ENCODE peak calls at places on chromosomes 11 and 22, in nine cellular contexts. I, T, N, V, G, L, M, Q and S are unnamed samples.

GRCh38 chr11:122746050-122746478 is 90.5 kb downstream of the UBASH3B start:
- DNase-seq in I (no peak), T (no peak), N (no peak), V (no peak), G (no peak), L (no peak), M (no peak), Q (peak; percentile 55), S (no peak)

GRCh38 chr22:28766628-28767027 is 5.9 kb upstream of the CCDC117 start:
- DNase-seq in I (no peak), T (no peak), N (no peak), V (no peak), G (no peak), L (no peak), M (no peak), Q (no peak), S (no peak)

GRCh38 chr11:10263929-10264328 is 30.1 kb downstream of the SBF2 start:
- DNase-seq in I (no peak), T (no peak), N (no peak), V (no peak), G (no peak), L (peak; percentile 85), M (no peak), Q (no peak), S (no peak)

GRCh38 chr11:102662607-102663006 is 37.5 kb upstream of the MMP20 start:
- DNase-seq in I (no peak), T (no peak), N (no peak), V (no peak), G (no peak), L (no peak), M (no peak), Q (no peak), S (no peak)

GRCh38 chr22:43222281-43222680 is 35.3 kb upstream of the TTLL12 start:
- DNase-seq in I (no peak), T (no peak), N (peak; percentile 85), V (no peak), G (no peak), L (no peak), M (peak; percentile 56), Q (no peak), S (no peak)

GRCh38 chr11:124865181-124865901 is at the start of gene ROBO3:
- DNase-seq in I (no peak), T (no peak), N (no peak), V (no peak), G (no peak), L (no peak), M (no peak), Q (no peak), S (no peak)

GRCh38 chr11:65975771-65976170 is 14.2 kb downstream of the SART1 start:
- DNase-seq in I (no peak), T (no peak), N (no peak), V (no peak), G (no peak), L (no peak), M (no peak), Q (no peak), S (no peak)

GRCh38 chr11:3058753-3059664 is 1.8 kb upstream of the CARS1 start:
- DNase-seq in I (no peak), T (no peak), N (no peak), V (peak; percentile 40), G (peak; percentile 57), L (peak; percentile 92), M (peak; percentile 52), Q (no peak), S (no peak)

DNA sequence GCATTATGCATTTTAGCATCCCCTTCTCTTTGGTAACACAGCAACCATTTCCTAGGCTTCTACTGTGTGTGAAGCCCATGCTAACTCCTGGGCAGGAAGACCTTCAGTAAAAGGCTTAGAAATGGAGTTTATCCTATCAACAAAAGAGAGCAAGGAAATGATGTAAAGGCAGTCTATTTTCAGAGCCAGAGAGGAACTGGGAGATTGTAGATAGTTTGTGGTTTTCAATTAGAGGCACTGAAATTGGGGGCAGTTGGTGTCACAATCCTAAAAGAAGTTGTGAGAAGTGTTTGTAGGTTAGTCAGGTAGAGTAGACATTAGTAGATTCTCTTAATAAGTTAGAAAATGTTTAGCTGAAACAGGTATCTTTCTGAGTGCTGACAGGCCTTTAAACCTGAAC is 7.1 kb downstream of the ACAD8 start:
- DNase-seq in I (no peak), T (no peak), N (no peak), V (no peak), G (no peak), L (no peak), M (no peak), Q (no peak), S (no peak)
- H3K9me3 ChIP-seq in I (no peaks in the 10 kb centered on the region), T (no peaks in the 10 kb centered on the region), N (no peaks in the 10 kb centered on the region), V (no peaks in the 10 kb centered on the region), G (no peaks in the 10 kb centered on the region), L (no peaks in the 10 kb centered on the region), M (no peaks in the 10 kb centered on the region), Q (no peaks in the 10 kb centered on the region), S (no peaks in the 10 kb centered on the region)

GRCh38 chr11:30573951-30574350 is 12.2 kb downstream of the MPPED2 start:
- DNase-seq in I (no peak), T (no peak), N (no peak), V (no peak), G (no peak), L (peak; percentile 64), M (no peak), Q (no peak), S (no peak)
- H3K9me3 ChIP-seq in I (no peaks in the 10 kb centered on the region), T (no peaks in the 10 kb centered on the region), N (no peaks in the 10 kb centered on the region), V (no peaks in the 10 kb centered on the region), G (no peaks in the 10 kb centered on the region), L (no peaks in the 10 kb centered on the region), M (no peaks in the 10 kb centered on the region), Q (no peaks in the 10 kb centered on the region), S (no peaks in the 10 kb centered on the region)

DNA sequence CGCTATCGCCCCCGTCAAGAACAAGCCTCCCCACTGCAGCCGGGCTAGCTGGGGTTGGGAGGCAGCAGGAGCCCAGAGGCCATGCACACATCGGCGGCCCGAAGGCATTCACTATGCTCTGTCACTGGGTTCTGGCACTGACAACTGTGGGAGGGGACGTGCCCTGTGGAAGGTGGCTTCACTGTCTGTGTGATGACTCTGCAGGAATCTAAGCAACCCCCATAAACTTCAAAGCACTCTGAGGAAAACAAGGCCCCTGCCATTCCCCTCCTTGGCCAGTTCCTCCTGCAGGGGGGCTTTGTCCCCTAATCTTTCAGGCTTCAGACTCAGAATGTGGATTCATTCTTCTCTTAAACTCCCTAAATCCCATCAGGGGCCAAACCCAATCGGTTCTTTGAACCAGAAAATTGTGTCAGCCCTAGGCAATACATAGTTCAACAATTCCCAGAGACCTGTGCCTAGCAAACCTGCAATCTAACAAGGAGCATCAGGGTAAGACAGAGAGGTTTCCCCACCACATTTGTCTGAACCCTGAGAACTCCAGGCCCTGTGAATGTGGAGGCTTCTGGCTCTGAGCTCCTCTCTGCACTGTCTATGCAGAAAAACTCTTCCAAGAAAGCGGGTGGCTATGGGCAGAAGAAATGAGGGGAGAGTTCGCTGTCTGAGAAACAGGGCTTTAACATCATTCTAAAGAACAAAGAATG is 1477.2 kb downstream of the TBC1D22A start:
- DNase-seq in I (no peak), T (no peak), N (peak; percentile 44), V (no peak), G (no peak), L (no peak), M (no peak), Q (no peak), S (no peak)
- H3K9me3 ChIP-seq in I (peaks cover 41% of the 10 kb centered on the region), T (no peaks in the 10 kb centered on the region), N (peaks cover 3% of the 10 kb centered on the region), V (no peaks in the 10 kb centered on the region), G (no peaks in the 10 kb centered on the region), L (peaks cover 62% of the 10 kb centered on the region), M (no peaks in the 10 kb centered on the region), Q (no peaks in the 10 kb centered on the region), S (no peaks in the 10 kb centered on the region)

DNA sequence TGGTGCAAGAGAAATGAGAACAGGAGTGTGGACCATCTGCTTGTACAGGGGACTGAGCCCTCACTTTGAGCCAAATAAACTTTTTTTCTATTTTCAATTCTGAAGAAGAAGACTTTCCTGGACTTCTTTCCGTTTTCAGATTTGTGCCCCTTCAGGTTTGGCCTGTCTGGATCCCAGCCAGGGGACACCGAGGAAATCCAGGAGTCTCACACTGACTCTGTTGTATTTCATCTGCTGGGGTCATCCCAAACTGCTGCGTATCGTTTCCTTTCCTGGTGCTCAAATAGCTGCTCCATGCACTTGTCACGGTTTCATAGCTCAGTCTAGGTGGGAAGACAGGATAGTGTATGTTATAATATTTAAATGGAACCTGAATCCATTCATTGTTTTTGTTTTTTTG is 51.7 kb downstream of the GGTLC2 start:
- DNase-seq in I (no peak), T (no peak), N (no peak), V (no peak), G (no peak), L (no peak), M (no peak), Q (no peak), S (no peak)
- H3K9me3 ChIP-seq in I (peaks cover 2% of the 10 kb centered on the region), T (no peaks in the 10 kb centered on the region), N (no peaks in the 10 kb centered on the region), V (no peaks in the 10 kb centered on the region), G (no peaks in the 10 kb centered on the region), L (no peaks in the 10 kb centered on the region), M (no peaks in the 10 kb centered on the region), Q (no peaks in the 10 kb centered on the region), S (no peaks in the 10 kb centered on the region)

GRCh38 chr11:41799747-41800146 is 340.3 kb upstream of the LRRC4C start:
- DNase-seq in I (no peak), T (no peak), N (no peak), V (no peak), G (no peak), L (no peak), M (no peak), Q (no peak), S (no peak)
- H3K9me3 ChIP-seq in I (no peaks in the 10 kb centered on the region), T (no peaks in the 10 kb centered on the region), N (peaks cover 7% of the 10 kb centered on the region), V (peaks cover 75% of the 10 kb centered on the region), G (no peaks in the 10 kb centered on the region), L (no peaks in the 10 kb centered on the region), M (no peaks in the 10 kb centered on the region), Q (no peaks in the 10 kb centered on the region), S (no peaks in the 10 kb centered on the region)

DNA sequence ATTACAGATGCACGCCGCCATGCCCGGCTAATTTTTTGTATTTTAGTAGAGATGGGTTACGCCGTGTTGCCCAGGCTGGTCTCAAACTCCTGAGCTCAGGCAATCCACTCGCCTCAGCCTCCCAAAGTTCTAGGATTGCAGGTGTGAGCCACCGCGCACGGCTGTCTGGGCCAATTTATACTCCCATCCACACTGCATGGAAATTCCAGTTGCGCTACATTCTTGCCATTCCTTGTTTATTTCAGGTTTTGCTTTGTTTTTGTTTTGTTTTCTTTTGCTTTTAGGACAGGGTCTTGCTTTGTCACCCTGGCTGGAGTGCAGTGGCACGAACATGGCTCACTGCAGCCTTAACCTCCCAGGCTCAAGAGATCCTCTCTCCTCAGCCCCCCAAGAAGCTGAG is 11.0 kb upstream of the CAPRIN1 start:
- DNase-seq in I (no peak), T (no peak), N (no peak), V (no peak), G (no peak), L (no peak), M (no peak), Q (no peak), S (no peak)
- H3K9me3 ChIP-seq in I (no peaks in the 10 kb centered on the region), T (no peaks in the 10 kb centered on the region), N (no peaks in the 10 kb centered on the region), V (no peaks in the 10 kb centered on the region), G (no peaks in the 10 kb centered on the region), L (no peaks in the 10 kb centered on the region), M (no peaks in the 10 kb centered on the region), Q (no peaks in the 10 kb centered on the region), S (no peaks in the 10 kb centered on the region)

GRCh38 chr11:38138972-38139371 is 1540.9 kb upstream of the RAG2 start:
- DNase-seq in I (no peak), T (no peak), N (no peak), V (no peak), G (no peak), L (no peak), M (no peak), Q (no peak), S (no peak)

DNA sequence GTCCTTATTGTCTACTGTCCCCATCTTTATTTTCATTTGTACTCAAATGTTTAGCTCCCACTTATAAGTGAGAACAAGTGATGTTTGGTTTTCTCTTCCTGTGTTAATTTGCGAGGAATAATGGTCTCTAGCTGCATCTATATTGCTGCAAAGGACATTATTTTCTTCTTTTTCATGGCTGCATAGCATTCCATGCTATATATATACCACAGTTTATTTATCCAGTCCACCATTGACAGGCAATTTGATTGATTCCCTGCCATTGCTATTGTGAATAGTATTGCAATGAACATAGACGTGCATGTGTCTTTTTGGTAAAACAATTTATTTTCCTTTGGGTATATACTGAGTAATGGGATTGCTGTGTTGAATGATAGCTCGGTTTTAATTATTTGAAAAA is 1545.8 kb upstream of the RAG2 start:
- DNase-seq in I (no peak), T (no peak), N (no peak), V (no peak), G (no peak), L (no peak), M (no peak), Q (no peak), S (no peak)
- H3K9me3 ChIP-seq in I (no peaks in the 10 kb centered on the region), T (no peaks in the 10 kb centered on the region), N (peaks cover 39% of the 10 kb centered on the region), V (peaks cover 31% of the 10 kb centered on the region), G (no peaks in the 10 kb centered on the region), L (peaks cover 5% of the 10 kb centered on the region), M (no peaks in the 10 kb centered on the region), Q (no peaks in the 10 kb centered on the region), S (no peaks in the 10 kb centered on the region)